ENCODE peak calls at places on chromosomes 6 and 20, in nine cellular contexts. C is pancreas; O is HCT116; M is mesendoderm; V is aorta; R is PC-9; L is CD8-positive, alpha-beta memory T cell; Q is Panc1; A is substantia nigra. X is an unnamed sample.

GRCh38 chr6:8382434-8382833 is 52.9 kb downstream of the SLC35B3 start:
- DNase-seq in C (no peak), O (no peak), M (no peak), V (no peak), R (no peak), L (no peak), Q (no peak), A (no peak), X (no peak)

GRCh38 chr6:69863766-69864165 is 2.6 kb upstream of the COL19A1 start:
- DNase-seq in C (no peak), O (no peak), M (no peak), V (no peak), R (no peak), L (no peak), Q (no peak), A (no peak), X (no peak)

GRCh38 chr6:37018152-37019064 is 13.0 kb downstream of the FGD2 start:
- DNase-seq in C (peak; percentile 94), O (peak; percentile 75), M (peak; percentile 90), V (peak; percentile 97), R (peak; percentile 81), L (peak; percentile 80), Q (peak; percentile 77), A (peak; percentile 58), X (peak; percentile 95)

GRCh38 chr6:24766685-24767462 is 7.9 kb upstream of the GMNN start:
- DNase-seq in C (no peak), O (no peak), M (no peak), V (no peak), R (peak; percentile 52), L (no peak), Q (no peak), A (no peak), X (no peak)

GRCh38 chr20:43959079-43959919 is 44.6 kb downstream of the TOX2 start:
- DNase-seq in C (peak; percentile 43), O (no peak), M (no peak), V (peak; percentile 32), R (no peak), L (peak; percentile 11), Q (no peak), A (no peak), X (no peak)

GRCh38 chr6:113694278-113695077 is 162.7 kb upstream of the MARCKS start:
- DNase-seq in C (peak; percentile 37), O (no peak), M (no peak), V (no peak), R (peak; percentile 81), L (no peak), Q (peak; percentile 94), A (no peak), X (no peak)

GRCh38 chr6:93419304-93420162 is at the start of gene EPHA7:
- DNase-seq in C (peak; percentile 96), O (no peak), M (peak; percentile 98), V (peak; percentile 95), R (peak; percentile 69), L (no peak), Q (peak; percentile 86), A (peak; percentile 64), X (peak; percentile 97)

GRCh38 chr6:31826793-31827285 is 699 bp upstream of the HSPA1B start:
- DNase-seq in C (peak; percentile 83), O (no peak), M (no peak), V (peak; percentile 92), R (no peak), L (no peak), Q (no peak), A (no peak), X (peak; percentile 90)

GRCh38 chr20:47551240-47551639 is 49.6 kb downstream of the NCOA3 start:
- DNase-seq in C (no peak), O (no peak), M (no peak), V (no peak), R (no peak), L (no peak), Q (no peak), A (no peak), X (no peak)

GRCh38 chr6:145310116-145310515 is 425.2 kb downstream of the EPM2A start:
- DNase-seq in C (no peak), O (no peak), M (no peak), V (no peak), R (no peak), L (no peak), Q (no peak), A (no peak), X (no peak)

DNA sequence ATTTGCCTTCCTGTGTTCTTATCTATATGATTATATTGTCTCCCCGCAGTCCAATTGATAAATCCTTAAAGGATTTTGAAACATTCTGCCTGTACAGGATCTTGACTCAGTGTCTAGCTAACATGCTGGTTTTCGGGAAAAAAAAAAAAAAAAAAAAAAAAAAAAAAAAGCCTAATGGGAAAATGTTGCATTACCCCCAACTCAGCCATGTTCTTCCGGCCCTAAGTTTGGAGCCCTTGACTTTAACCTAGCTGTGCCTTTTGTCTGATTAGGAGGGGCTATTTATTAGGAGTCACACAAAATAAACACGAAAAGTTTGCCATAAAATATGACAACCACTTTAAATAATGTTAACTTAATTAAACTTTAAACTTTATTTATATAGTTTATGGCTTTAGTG is 244.4 kb upstream of the TCF21 start:
- DNase-seq in C (no peak), O (no peak), M (no peak), V (no peak), R (no peak), L (no peak), Q (no peak), A (no peak), X (no peak)
- H3K27ac ChIP-seq in C (no peak overlapping the region), O (peak overlapping the region; percentile 56), M (no peak overlapping the region), V (no peak overlapping the region), R (no peak overlapping the region), L (no peak overlapping the region), Q (no peak overlapping the region), A (no peak overlapping the region), X (no peak overlapping the region)

DNA sequence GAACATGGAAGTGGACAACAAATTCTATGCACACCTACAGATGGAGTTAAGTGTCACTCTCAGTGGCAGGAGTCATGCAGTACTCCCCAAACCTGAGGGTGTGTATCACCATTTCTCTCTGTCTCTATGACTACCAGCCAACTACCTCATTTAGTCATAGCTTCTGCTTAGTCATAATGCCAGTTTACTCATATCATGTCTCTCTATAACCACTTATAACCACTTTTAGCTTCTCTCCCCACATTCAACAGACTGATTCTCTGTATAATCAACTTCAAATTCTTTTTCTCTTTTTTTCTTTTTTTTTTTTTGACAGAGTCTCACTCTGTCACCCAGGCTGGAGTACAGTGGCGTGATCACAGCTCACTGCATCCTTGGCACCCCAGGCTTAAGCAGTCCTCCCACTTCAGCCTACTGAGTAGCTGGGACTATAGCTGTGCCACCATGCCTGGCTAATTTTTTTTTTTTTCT is 13.8 kb upstream of the GTF3C6 start:
- DNase-seq in C (no peak), O (peak; percentile 69), M (no peak), V (no peak), R (peak; percentile 93), L (no peak), Q (peak; percentile 96), A (no peak), X (no peak)
- H3K27ac ChIP-seq in C (no peak overlapping the region), O (no peak overlapping the region), M (no peak overlapping the region), V (no peak overlapping the region), R (peak overlapping the region; percentile 62), L (no peak overlapping the region), Q (no peak overlapping the region), A (no peak overlapping the region), X (no peak overlapping the region)

GRCh38 chr6:125844989-125845388 is 54.2 kb downstream of the NCOA7 start:
- DNase-seq in C (no peak), O (no peak), M (no peak), V (no peak), R (no peak), L (no peak), Q (no peak), A (no peak), X (no peak)
- H3K27ac ChIP-seq in C (no peak overlapping the region), O (no peak overlapping the region), M (no peak overlapping the region), V (no peak overlapping the region), R (no peak overlapping the region), L (no peak overlapping the region), Q (no peak overlapping the region), A (peak overlapping the region; percentile 90), X (no peak overlapping the region)

GRCh38 chr20:5171790-5172164 is 45.0 kb downstream of the CDS2 start:
- DNase-seq in C (no peak), O (no peak), M (no peak), V (no peak), R (no peak), L (no peak), Q (no peak), A (no peak), X (no peak)
- H3K27ac ChIP-seq in C (no peak overlapping the region), O (no peak overlapping the region), M (no peak overlapping the region), V (no peak overlapping the region), R (no peak overlapping the region), L (no peak overlapping the region), Q (no peak overlapping the region), A (peak overlapping the region; percentile 36), X (no peak overlapping the region)

DNA sequence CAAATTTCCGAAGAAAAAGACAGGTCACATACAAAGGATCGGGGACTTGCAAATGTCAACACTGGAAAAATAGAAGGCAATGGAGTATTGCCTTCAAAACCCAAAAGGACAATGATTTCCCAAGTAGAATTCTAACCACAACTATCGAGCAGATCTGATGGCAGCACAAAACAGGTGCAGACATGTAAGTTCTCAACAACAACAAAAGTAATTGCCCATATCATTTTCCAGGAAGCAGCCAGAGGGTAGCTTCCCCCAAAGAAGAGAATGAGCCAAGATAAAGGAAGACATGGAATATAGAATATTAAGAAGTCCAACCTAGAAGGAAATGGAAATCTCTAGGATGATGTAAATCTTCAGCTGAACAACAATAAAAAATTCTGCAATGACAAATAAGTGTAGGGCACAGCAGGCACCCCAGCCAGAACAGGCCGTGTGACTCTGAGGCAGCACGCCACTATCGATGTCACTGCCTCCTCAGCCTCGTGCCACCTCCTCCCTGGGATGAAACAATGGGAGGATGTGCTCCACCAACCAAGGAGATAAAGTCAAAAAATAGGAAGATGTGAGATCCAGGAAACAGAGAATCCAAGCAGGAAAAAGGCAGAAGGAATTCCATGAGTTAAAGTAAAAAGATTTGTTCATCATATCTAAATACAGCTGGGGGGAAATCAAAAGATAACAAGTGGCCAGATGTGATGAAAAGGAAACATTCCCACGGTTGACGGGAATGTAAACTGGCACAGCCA is 34.1 kb downstream of the SERPINB1 start:
- DNase-seq in C (no peak), O (no peak), M (no peak), V (no peak), R (no peak), L (no peak), Q (no peak), A (no peak), X (no peak)
- H3K27ac ChIP-seq in C (peak overlapping the region; percentile 82), O (no peak overlapping the region), M (no peak overlapping the region), V (no peak overlapping the region), R (no peak overlapping the region), L (no peak overlapping the region), Q (no peak overlapping the region), A (peak overlapping the region; percentile 88), X (no peak overlapping the region)

X was measured in upper lobe of left lung.